ENCODE peak calls at places on chromosomes 4 and X, in five cellular contexts. W is mucosa of descending colon; X is endothelial cell; L is MG63; Z is Jurkat, Clone E6-1. V is an unnamed sample.

GRCh38 chr4:119246177-119246576 is 33.7 kb downstream of the USP53 start:
- DNase-seq in W (no peak), X (no peak), Z (no peak), L (no peak), V (no peak)

GRCh38 chr4:108560624-108561023 is 59.8 kb upstream of the RPL34 start:
- DNase-seq in W (no peak), X (peak), L (no peak), Z (no peak), V (no peak)

GRCh38 chr4:38876636-38877035 is 9.0 kb downstream of the FAM114A1 start:
- DNase-seq in Z (no peak), W (no peak), L (no peak), X (no peak), V (no peak)

GRCh38 chr4:137471461-137471860 is 60.8 kb downstream of the PCDH18 start:
- DNase-seq in X (no peak), W (no peak), L (peak), Z (no peak), V (peak)

GRCh38 chr4:26105372-26105771 is 191.4 kb downstream of the SMIM20 start:
- DNase-seq in X (no peak), L (no peak), Z (no peak), W (no peak), V (no peak)

GRCh38 chr4:59966758-59967157 is 1233.4 kb upstream of the ADGRL3 start:
- DNase-seq in W (no peak), Z (no peak), X (no peak), L (no peak), V (no peak)

GRCh38 chr4:159071178-159071968 is 31.5 kb upstream of the RAPGEF2 start:
- DNase-seq in L (peak), X (no peak), Z (no peak), W (no peak), V (peak)

GRCh38 chr4:3314706-3315260 is 22.0 kb downstream of the RGS12 start:
- DNase-seq in X (no peak), Z (no peak), W (no peak), L (no peak), V (no peak)

GRCh38 chrX:68684291-68684918 is 36.9 kb downstream of the STARD8 start:
- DNase-seq in L (no peak), X (peak), W (peak), Z (no peak), V (no peak)

GRCh38 chrX:22059800-22060199 is 27.7 kb downstream of the PHEX start:
- DNase-seq in L (no peak), Z (no peak), X (no peak), W (no peak), V (peak)